ENCODE peak calls at places on chromosome 17, in four cellular contexts. One of them, this sample, is unnamed.

GRCh38 chr17:48646183-48647102 is 20.3 kb upstream of the HOXB9 start:
- DNase-seq in germinal center: no peak
- DNase-seq in NCI-H345: no peak
- DNase-seq in activated naive CD4-positive, alpha-beta T cell: no peak
- DNase-seq in this sample: no peak

GRCh38 chr17:12959441-12959840 is 58.4 kb downstream of the ELAC2 start:
- DNase-seq in germinal center: no peak
- DNase-seq in NCI-H345: no peak
- DNase-seq in activated naive CD4-positive, alpha-beta T cell: no peak
- DNase-seq in this sample: no peak

GRCh38 chr17:78012428-78012827 is 53.9 kb downstream of the TNRC6C start:
- DNase-seq in germinal center: no peak
- DNase-seq in NCI-H345: no peak
- DNase-seq in activated naive CD4-positive, alpha-beta T cell: no peak
- DNase-seq in this sample: no peak

GRCh38 chr17:34255381-34255732 is 272 bp downstream of the CCL2 start:
- DNase-seq in germinal center: no peak
- DNase-seq in NCI-H345: no peak
- DNase-seq in activated naive CD4-positive, alpha-beta T cell: no peak
- DNase-seq in this sample: no peak

GRCh38 chr17:63647065-63647725 is 25.0 kb downstream of the MAP3K3 start:
- DNase-seq in germinal center: no peak
- DNase-seq in NCI-H345: no peak
- DNase-seq in activated naive CD4-positive, alpha-beta T cell: no peak
- DNase-seq in this sample: no peak

GRCh38 chr17:75785016-75785769 is 587 bp downstream of the UNK start:
- DNase-seq in germinal center: peak; percentile 86
- DNase-seq in NCI-H345: peak; percentile 93
- DNase-seq in activated naive CD4-positive, alpha-beta T cell: peak; percentile 32
- DNase-seq in this sample: no peak

GRCh38 chr17:66076546-66077190 is 115.3 kb downstream of the CEP112 start:
- DNase-seq in germinal center: no peak
- DNase-seq in NCI-H345: peak; percentile 16
- DNase-seq in activated naive CD4-positive, alpha-beta T cell: no peak
- DNase-seq in this sample: no peak

GRCh38 chr17:47603830-47604229 is 45.9 kb upstream of the KPNB1 start:
- DNase-seq in germinal center: no peak
- DNase-seq in NCI-H345: no peak
- DNase-seq in activated naive CD4-positive, alpha-beta T cell: no peak
- DNase-seq in this sample: no peak

GRCh38 chr17:71337903-71338302 is 782.9 kb upstream of the SOX9 start:
- DNase-seq in germinal center: no peak
- DNase-seq in NCI-H345: no peak
- DNase-seq in activated naive CD4-positive, alpha-beta T cell: no peak
- DNase-seq in this sample: no peak

GRCh38 chr17:67594115-67594878 is 123.4 kb upstream of the NOL11 start:
- DNase-seq in germinal center: no peak
- DNase-seq in NCI-H345: no peak
- DNase-seq in activated naive CD4-positive, alpha-beta T cell: no peak
- DNase-seq in this sample: no peak

GRCh38 chr17:2435181-2435741 is 34.4 kb upstream of the MNT start:
- DNase-seq in germinal center: no peak
- DNase-seq in NCI-H345: peak; percentile 84
- DNase-seq in activated naive CD4-positive, alpha-beta T cell: no peak
- DNase-seq in this sample: no peak

GRCh38 chr17:41496803-41497484 is 7.2 kb upstream of the KRT36 start:
- DNase-seq in germinal center: peak; percentile 84
- DNase-seq in NCI-H345: peak; percentile 40
- DNase-seq in activated naive CD4-positive, alpha-beta T cell: peak; percentile 43
- DNase-seq in this sample: peak; percentile 79

GRCh38 chr17:68910256-68910705 is 44.9 kb downstream of the ABCA8 start:
- DNase-seq in germinal center: no peak
- DNase-seq in NCI-H345: no peak
- DNase-seq in activated naive CD4-positive, alpha-beta T cell: no peak
- DNase-seq in this sample: no peak

GRCh38 chr17:35725917-35726608 is 5.4 kb upstream of the RASL10B start:
- DNase-seq in germinal center: no peak
- DNase-seq in NCI-H345: no peak
- DNase-seq in activated naive CD4-positive, alpha-beta T cell: no peak
- DNase-seq in this sample: no peak

GRCh38 chr17:42252528-42253172 is 23.5 kb downstream of the STAT5B start:
- DNase-seq in germinal center: no peak
- DNase-seq in NCI-H345: no peak
- DNase-seq in activated naive CD4-positive, alpha-beta T cell: no peak
- DNase-seq in this sample: no peak

GRCh38 chr17:76696763-76697701 is 13.7 kb downstream of the MXRA7 start:
- DNase-seq in germinal center: no peak
- DNase-seq in NCI-H345: no peak
- DNase-seq in activated naive CD4-positive, alpha-beta T cell: no peak
- DNase-seq in this sample: peak; percentile 72

GRCh38 chr17:62099532-62099931 is 34.5 kb upstream of the MED13 start:
- DNase-seq in germinal center: no peak
- DNase-seq in NCI-H345: no peak
- DNase-seq in activated naive CD4-positive, alpha-beta T cell: no peak
- DNase-seq in this sample: no peak

GRCh38 chr17:39704821-39705551 is 5.1 kb downstream of the ERBB2 start:
- DNase-seq in germinal center: no peak
- DNase-seq in NCI-H345: no peak
- DNase-seq in activated naive CD4-positive, alpha-beta T cell: no peak
- DNase-seq in this sample: no peak

GRCh38 chr17:74677558-74678466 is 34.9 kb downstream of the CD300LF start:
- DNase-seq in germinal center: no peak
- DNase-seq in NCI-H345: no peak
- DNase-seq in activated naive CD4-positive, alpha-beta T cell: no peak
- DNase-seq in this sample: no peak

GRCh38 chr17:6374761-6375312 is 60.1 kb downstream of the AIPL1 start:
- DNase-seq in germinal center: no peak
- DNase-seq in NCI-H345: no peak
- DNase-seq in activated naive CD4-positive, alpha-beta T cell: no peak
- DNase-seq in this sample: no peak

GRCh38 chr17:13024526-13025263 is 6.9 kb upstream of the ELAC2 start:
- DNase-seq in germinal center: peak; percentile 71
- DNase-seq in NCI-H345: peak; percentile 59
- DNase-seq in activated naive CD4-positive, alpha-beta T cell: peak; percentile 60
- DNase-seq in this sample: no peak

GRCh38 chr17:82239926-82240505 is 11.2 kb downstream of the SLC16A3 start:
- DNase-seq in germinal center: no peak
- DNase-seq in NCI-H345: no peak
- DNase-seq in activated naive CD4-positive, alpha-beta T cell: no peak
- DNase-seq in this sample: no peak

GRCh38 chr17:61366076-61366714 is 33.4 kb upstream of the TBX2 start:
- DNase-seq in germinal center: no peak
- DNase-seq in NCI-H345: peak; percentile 39
- DNase-seq in activated naive CD4-positive, alpha-beta T cell: no peak
- DNase-seq in this sample: no peak

GRCh38 chr17:15999974-16000827 is 577 bp downstream of the TTC19 start:
- DNase-seq in germinal center: no peak
- DNase-seq in NCI-H345: peak; percentile 58
- DNase-seq in activated naive CD4-positive, alpha-beta T cell: peak; percentile 57
- DNase-seq in this sample: no peak

GRCh38 chr17:45231481-45232116 is 9.9 kb downstream of the FMNL1 start:
- DNase-seq in germinal center: no peak
- DNase-seq in NCI-H345: no peak
- DNase-seq in activated naive CD4-positive, alpha-beta T cell: no peak
- DNase-seq in this sample: no peak

GRCh38 chr17:10294162-10294561 is 78.6 kb downstream of the MYH13 start:
- DNase-seq in germinal center: no peak
- DNase-seq in NCI-H345: no peak
- DNase-seq in activated naive CD4-positive, alpha-beta T cell: no peak
- DNase-seq in this sample: no peak

GRCh38 chr17:72614871-72615626 is 477.4 kb downstream of the SLC39A11 start:
- DNase-seq in germinal center: no peak
- DNase-seq in NCI-H345: no peak
- DNase-seq in activated naive CD4-positive, alpha-beta T cell: no peak
- DNase-seq in this sample: no peak

GRCh38 chr17:67126983-67127382 is 82.6 kb downstream of the CACNG1 start:
- DNase-seq in germinal center: peak; percentile 4
- DNase-seq in NCI-H345: no peak
- DNase-seq in activated naive CD4-positive, alpha-beta T cell: no peak
- DNase-seq in this sample: no peak

This sample was measured in GM19239.